ENCODE peak calls at places on chromosomes 11 and 22, in nine cellular contexts. Z is HAP-1; J is GM23338; G is mammary epithelial cell; O is T-helper 1 cell; H is effector CD8-positive, alpha-beta T cell; P is stimulated activated CD4-positive, alpha-beta T cell treated with anti-CD3 and anti-CD28 coated beads, Interleukin-1b, Interleukin-23, amount 100 ng/mL, for 1 hour; T is hippocampal formation; D is NCI-H2029. E is an unnamed sample.

GRCh38 chr22:20951932-20952380 is 15.1 kb upstream of the AIFM3 start:
- DNase-seq in Z (no peak), J (no peak), G (no peak), O (no peak), H (no peak), P (no peak), T (no peak), D (no peak), E (no peak)

GRCh38 chr11:9851366-9851765 is 187.5 kb downstream of the SWAP70 start:
- DNase-seq in Z (no peak), J (no peak), G (peak), O (no peak), H (no peak), P (no peak), T (no peak), D (no peak), E (no peak)

GRCh38 chr11:44950625-44951472 is at the start of gene TP53I11:
- DNase-seq in Z (peak), J (no peak), G (peak), O (peak), H (peak), P (peak), T (no peak), D (peak), E (peak)

GRCh38 chr11:131471976-131472375 is 101.6 kb downstream of the NTM start:
- DNase-seq in Z (no peak), J (no peak), G (no peak), O (no peak), H (no peak), P (no peak), T (no peak), D (no peak), E (no peak)

GRCh38 chr11:65423516-65424199 is 1.1 kb downstream of the NEAT1 start:
- DNase-seq in Z (no peak), J (no peak), G (peak), O (no peak), H (no peak), P (no peak), T (peak), D (no peak), E (no peak)

GRCh38 chr11:12362857-12363256 is 14.5 kb upstream of the PARVA start:
- DNase-seq in Z (no peak), J (no peak), G (no peak), O (no peak), H (no peak), P (no peak), T (no peak), D (no peak), E (no peak)

GRCh38 chr11:10670099-10670498 is 23.5 kb downstream of the IRAG1 start:
- DNase-seq in Z (no peak), J (no peak), G (no peak), O (no peak), H (no peak), P (no peak), T (no peak), D (no peak), E (no peak)

GRCh38 chr11:15665368-15665871 is 550.7 kb downstream of the INSC start:
- DNase-seq in Z (no peak), J (no peak), G (peak), O (no peak), H (no peak), P (no peak), T (no peak), D (no peak), E (no peak)

GRCh38 chr22:39959640-39960447 is at the start of gene TMA7B:
- DNase-seq in Z (no peak), J (peak), G (peak), O (no peak), H (no peak), P (no peak), T (no peak), D (no peak), E (peak)

GRCh38 chr11:117868815-117869642 is 7.4 kb downstream of the FXYD6 start:
- DNase-seq in Z (no peak), J (peak), G (no peak), O (no peak), H (no peak), P (no peak), T (no peak), D (peak), E (no peak)

GRCh38 chr22:24104307-24105017 is 76.8 kb upstream of the SUSD2 start:
- DNase-seq in Z (no peak), J (no peak), G (no peak), O (no peak), H (no peak), P (no peak), T (no peak), D (no peak), E (no peak)

GRCh38 chr11:72228844-72229231 is 4.3 kb downstream of the INPPL1 start:
- DNase-seq in Z (no peak), J (no peak), G (no peak), O (no peak), H (no peak), P (no peak), T (no peak), D (no peak), E (no peak)

GRCh38 chr11:61700221-61700620 is 20.0 kb downstream of the DAGLA start:
- DNase-seq in Z (no peak), J (no peak), G (peak), O (no peak), H (no peak), P (no peak), T (no peak), D (no peak), E (no peak)

GRCh38 chr22:38191746-38192474 is 9.9 kb upstream of the MAFF start:
- DNase-seq in Z (no peak), J (no peak), G (no peak), O (no peak), H (no peak), P (no peak), T (no peak), D (no peak), E (no peak)

GRCh38 chr22:45007247-45007945 is 2.4 kb downstream of the PHF21B start:
- DNase-seq in Z (peak), J (peak), G (peak), O (no peak), H (no peak), P (no peak), T (peak), D (no peak), E (peak)

GRCh38 chr11:114088836-114089235 is 29.3 kb downstream of the ZBTB16 start:
- DNase-seq in Z (no peak), J (no peak), G (no peak), O (no peak), H (no peak), P (no peak), T (peak), D (no peak), E (no peak)

GRCh38 chr11:46216040-46216764 is 61.3 kb upstream of the CREB3L1 start:
- DNase-seq in Z (no peak), J (no peak), G (no peak), O (no peak), H (no peak), P (no peak), T (no peak), D (no peak), E (no peak)

GRCh38 chr11:62922653-62923371 is 1.6 kb upstream of the CHRM1 start:
- DNase-seq in Z (no peak), J (peak), G (no peak), O (no peak), H (no peak), P (no peak), T (peak), D (no peak), E (no peak)

GRCh38 chr11:794766-795637 is 3.1 kb downstream of the SLC25A22 start:
- DNase-seq in Z (no peak), J (no peak), G (no peak), O (no peak), H (no peak), P (no peak), T (no peak), D (no peak), E (no peak)

GRCh38 chr22:37898441-37899181 is 7.5 kb upstream of the MICALL1 start:
- DNase-seq in Z (no peak), J (peak), G (peak), O (no peak), H (no peak), P (no peak), T (peak), D (no peak), E (peak)

GRCh38 chr11:122652495-122652894 is 3.0 kb upstream of the UBASH3B start:
- DNase-seq in Z (no peak), J (no peak), G (no peak), O (no peak), H (no peak), P (no peak), T (no peak), D (no peak), E (no peak)

GRCh38 chr11:64237484-64237951 is 3.1 kb downstream of the VEGFB start:
- DNase-seq in Z (no peak), J (no peak), G (no peak), O (no peak), H (no peak), P (no peak), T (no peak), D (peak), E (peak)

GRCh38 chr22:24841261-24841660 is 35.2 kb downstream of the SGSM1 start:
- DNase-seq in Z (no peak), J (no peak), G (no peak), O (no peak), H (no peak), P (no peak), T (no peak), D (peak), E (no peak)

E was measured in left lung.